ENCODE peak calls at places on chromosomes 6 and 20, in nine cellular contexts. D, O, K, W, I, H, B, A and J are unnamed samples.

GRCh38 chr6:149783551-149783950 is 34.0 kb downstream of the PCMT1 start:
- DNase-seq in D (no peak), O (no peak), K (no peak), W (no peak), I (no peak), H (no peak), B (no peak), A (no peak), J (no peak)

GRCh38 chr6:133191323-133191722 is 49.8 kb upstream of the EYA4 start:
- DNase-seq in D (no peak), O (no peak), K (no peak), W (no peak), I (no peak), H (no peak), B (no peak), A (no peak), J (no peak)

GRCh38 chr20:15079594-15080340 is 742.4 kb upstream of the FLRT3 start:
- DNase-seq in D (no peak), O (no peak), K (no peak), W (no peak), I (no peak), H (no peak), B (no peak), A (no peak), J (no peak)

GRCh38 chr20:32925481-32926196 is 66.9 kb downstream of the EFCAB8 start:
- DNase-seq in D (no peak), O (no peak), K (no peak), W (no peak), I (no peak), H (peak; percentile 14), B (no peak), A (no peak), J (no peak)

GRCh38 chr20:50630578-50631263 is 60.6 kb downstream of the RIPOR3 start:
- DNase-seq in D (no peak), O (no peak), K (no peak), W (no peak), I (no peak), H (no peak), B (no peak), A (no peak), J (no peak)

GRCh38 chr6:4935486-4935885 is 68.4 kb downstream of the RPP40 start:
- DNase-seq in D (no peak), O (no peak), K (no peak), W (no peak), I (no peak), H (no peak), B (no peak), A (no peak), J (no peak)

GRCh38 chr6:72740135-72740534 is 118.3 kb downstream of the KCNQ5 start:
- DNase-seq in D (no peak), O (no peak), K (no peak), W (no peak), I (no peak), H (no peak), B (no peak), A (no peak), J (no peak)

GRCh38 chr6:157675859-157676640 is 147.0 kb upstream of the SNX9 start:
- DNase-seq in D (peak; percentile 51), O (no peak), K (no peak), W (no peak), I (no peak), H (no peak), B (no peak), A (no peak), J (no peak)

GRCh38 chr20:10783660-10784336 is 110.0 kb upstream of the JAG1 start:
- DNase-seq in D (no peak), O (no peak), K (no peak), W (no peak), I (no peak), H (no peak), B (no peak), A (no peak), J (no peak)

GRCh38 chr6:138428943-138429616 is 25.1 kb downstream of the HEBP2 start:
- DNase-seq in D (no peak), O (no peak), K (peak; percentile 21), W (no peak), I (no peak), H (no peak), B (peak; percentile 54), A (no peak), J (no peak)

GRCh38 chr6:124765314-124765713 is 196.9 kb upstream of the RNF217 start:
- DNase-seq in D (no peak), O (no peak), K (no peak), W (no peak), I (no peak), H (no peak), B (no peak), A (no peak), J (no peak)

GRCh38 chr6:126055449-126055848 is 69.1 kb downstream of the TRMT11 start:
- DNase-seq in D (no peak), O (no peak), K (no peak), W (no peak), I (no peak), H (no peak), B (no peak), A (no peak), J (no peak)

GRCh38 chr6:126060400-126060799 is 74.1 kb downstream of the TRMT11 start:
- DNase-seq in D (no peak), O (no peak), K (no peak), W (no peak), I (no peak), H (no peak), B (no peak), A (no peak), J (no peak)

GRCh38 chr6:126054258-126054702 is 67.9 kb downstream of the TRMT11 start:
- DNase-seq in D (no peak), O (no peak), K (no peak), W (no peak), I (no peak), H (no peak), B (peak; percentile 14), A (no peak), J (no peak)

GRCh38 chr6:126054802-126055201 is 68.5 kb downstream of the TRMT11 start:
- DNase-seq in D (no peak), O (no peak), K (no peak), W (no peak), I (no peak), H (no peak), B (no peak), A (no peak), J (no peak)

DNA sequence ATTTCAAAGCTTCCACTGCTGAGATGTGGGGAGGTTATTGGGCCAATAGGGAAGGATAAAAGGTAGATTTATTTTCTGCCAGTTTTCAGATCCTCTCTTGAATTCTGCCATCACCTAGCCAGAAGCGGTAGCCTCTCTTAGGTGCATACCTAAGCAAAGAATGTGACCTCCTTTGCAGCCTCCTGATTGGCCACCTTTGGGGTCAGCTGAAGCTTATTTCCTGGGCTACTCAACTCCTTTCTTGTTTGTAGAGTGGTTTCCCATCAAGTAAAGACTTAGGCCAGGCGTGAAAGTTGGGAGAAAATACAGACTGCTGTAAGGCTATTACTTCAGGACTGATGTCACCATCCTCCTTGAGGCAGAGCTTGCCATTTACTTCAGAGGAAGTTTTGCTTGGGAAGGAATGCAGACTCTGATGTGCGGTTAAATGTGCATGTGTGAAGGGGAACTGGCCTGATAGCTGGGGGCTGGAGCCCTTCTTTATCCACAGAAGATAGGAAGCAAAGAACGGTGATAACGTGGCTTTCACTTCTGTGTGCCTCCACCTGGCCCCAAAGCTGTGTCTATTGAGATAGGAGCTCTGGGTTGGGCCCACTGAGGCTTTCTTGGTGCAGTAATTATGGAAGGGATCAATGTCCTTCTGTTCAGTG is 70.1 kb downstream of the TRMT11 start:
- DNase-seq in D (no peak), O (no peak), K (no peak), W (no peak), I (no peak), H (no peak), B (no peak), A (no peak), J (no peak)
- TF ChIP-seq POLR2AphosphoS5 in D (no peak), O (no peak), K (no peak), W (no peak), I (no peak), H (no peak), B (no peak), A (no peak), J (no peak)

DNA sequence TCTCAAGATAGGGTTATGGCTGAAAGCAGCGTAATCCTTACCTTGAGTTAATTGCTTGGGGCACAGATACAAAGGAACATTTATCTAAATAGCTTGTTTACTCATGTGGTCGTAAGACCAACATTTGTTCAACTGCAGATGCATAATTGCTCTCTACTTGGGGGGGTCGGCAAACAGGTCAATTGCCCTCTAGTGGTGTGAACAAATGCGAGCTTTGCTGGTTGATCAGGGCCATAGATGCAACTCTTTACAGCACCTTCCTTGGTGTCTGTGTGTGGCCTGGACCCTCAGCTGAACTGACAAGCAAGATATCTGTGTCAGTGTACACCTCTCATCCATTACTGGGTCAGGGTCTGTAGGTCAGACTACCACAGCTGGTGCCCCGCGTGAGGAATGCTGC is 24.1 kb downstream of the HLA-DPA1 start:
- DNase-seq in D (no peak), O (no peak), K (no peak), W (no peak), I (no peak), H (no peak), B (no peak), A (no peak), J (no peak)
- TF ChIP-seq CTCF in D (no peak), O (peak; percentile 72), K (peak; percentile 57), W (peak; percentile 37), I (no peak), H (no peak), B (peak; percentile 17), A (no peak), J (no peak)

GRCh38 chr6:21371676-21372161 is 221.8 kb upstream of the SOX4 start:
- DNase-seq in D (no peak), O (no peak), K (no peak), W (no peak), I (no peak), H (no peak), B (no peak), A (no peak), J (no peak)
- TF ChIP-seq POLR2AphosphoS5 in D (no peak), O (no peak), K (no peak), W (no peak), I (no peak), H (no peak), B (no peak), A (no peak), J (no peak)

GRCh38 chr6:32194825-32195651 is 2.6 kb upstream of the GPSM3 start:
- DNase-seq in D (no peak), O (no peak), K (peak; percentile 57), W (no peak), I (no peak), H (no peak), B (peak; percentile 45), A (peak; percentile 44), J (no peak)

GRCh38 chr6:32195902-32196681 is 3.6 kb upstream of the GPSM3 start:
- DNase-seq in D (peak; percentile 97), O (peak; percentile 71), K (peak; percentile 73), W (no peak), I (peak; percentile 91), H (peak; percentile 85), B (peak; percentile 88), A (peak; percentile 92), J (peak; percentile 96)

GRCh38 chr6:32195652-32195901 is 3.1 kb upstream of the GPSM3 start:
- DNase-seq in D (peak; percentile 100), O (peak; percentile 100), K (peak; percentile 99), W (peak; percentile 92), I (peak; percentile 100), H (peak; percentile 100), B (peak; percentile 94), A (peak; percentile 100), J (peak; percentile 100)

GRCh38 chr6:32198345-32198696 is 5.9 kb upstream of the GPSM3 start:
- DNase-seq in D (no peak), O (no peak), K (no peak), W (no peak), I (no peak), H (no peak), B (no peak), A (no peak), J (no peak)

GRCh38 chr6:32196682-32197616 is 4.5 kb upstream of the GPSM3 start:
- DNase-seq in D (peak; percentile 80), O (no peak), K (no peak), W (no peak), I (no peak), H (no peak), B (peak; percentile 70), A (peak; percentile 40), J (peak; percentile 90)
- TF ChIP-seq CTCF in D (no peak), O (no peak), K (peak; percentile 4), W (no peak), I (peak; percentile 6), H (no peak), B (no peak), A (no peak), J (no peak)